ENCODE peak calls at places on chromosomes 1 and 21, in four cellular contexts. Z, N, A and S are unnamed samples.

GRCh38 chr1:9281071-9281827 is 11.4 kb upstream of the SPSB1 start:
- DNase-seq in Z (peak; percentile 45), N (no peak), A (peak; percentile 52), S (no peak)

GRCh38 chr1:230240446-230241076 is 173.5 kb downstream of the GALNT2 start:
- DNase-seq in Z (no peak), N (no peak), A (no peak), S (no peak)

GRCh38 chr1:226737819-226738420 is 1.2 kb downstream of the ITPKB start:
- DNase-seq in Z (peak; percentile 42), N (peak; percentile 61), A (peak; percentile 48), S (peak; percentile 27)

GRCh38 chr1:180176965-180177364 is 22.3 kb downstream of the QSOX1 start:
- DNase-seq in Z (no peak), N (no peak), A (no peak), S (no peak)

GRCh38 chr1:168421399-168422004 is 122.3 kb downstream of the XCL2 start:
- DNase-seq in Z (no peak), N (no peak), A (no peak), S (no peak)

GRCh38 chr1:201539561-201540404 is 856 bp downstream of the NAV1 start:
- DNase-seq in Z (peak; percentile 59), N (peak; percentile 33), A (peak; percentile 49), S (no peak)

GRCh38 chr1:19209439-19209989 is 552 bp downstream of the UBR4 start:
- DNase-seq in Z (peak; percentile 57), N (peak; percentile 5), A (peak; percentile 49), S (peak; percentile 52)

GRCh38 chr1:203478231-203478630 is 2.6 kb downstream of the PRELP start:
- DNase-seq in Z (no peak), N (no peak), A (no peak), S (no peak)

GRCh38 chr21:35563885-35564451 is 496.4 kb downstream of the SETD4 start:
- DNase-seq in Z (peak; percentile 99), N (no peak), A (peak; percentile 97), S (peak; percentile 5)

GRCh38 chr1:6743189-6744101 is 41.8 kb upstream of the CAMTA1 start:
- DNase-seq in Z (peak; percentile 92), N (peak; percentile 90), A (peak; percentile 89), S (peak; percentile 44)

GRCh38 chr21:31132574-31133242 is 94.4 kb upstream of the KRTAP19-8 start:
- DNase-seq in Z (no peak), N (no peak), A (peak; percentile 52), S (no peak)

GRCh38 chr1:209207701-209208286 is 375.7 kb upstream of the CAMK1G start:
- DNase-seq in Z (peak; percentile 65), N (peak; percentile 86), A (peak; percentile 78), S (no peak)

GRCh38 chr1:51482881-51483280 is 36.2 kb downstream of the EPS15 start:
- DNase-seq in Z (peak; percentile 65), N (no peak), A (no peak), S (no peak)

GRCh38 chr1:150176593-150176992 is 26.9 kb downstream of the PLEKHO1 start:
- DNase-seq in Z (peak; percentile 64), N (no peak), A (no peak), S (no peak)

GRCh38 chr21:45802425-45802824 is 158.9 kb downstream of the PCBP3 start:
- DNase-seq in Z (no peak), N (no peak), A (no peak), S (no peak)

GRCh38 chr21:26177741-26178452 is 7.3 kb upstream of the APP start:
- DNase-seq in Z (no peak), N (no peak), A (no peak), S (no peak)

GRCh38 chr1:169529068-169529642 is 43.4 kb upstream of the SLC19A2 start:
- DNase-seq in Z (peak; percentile 31), N (peak; percentile 100), A (peak; percentile 28), S (no peak)
- H3K4me3 ChIP-seq in Z (no peak overlapping the region), N (peak overlapping the region; percentile 47), A (no peak overlapping the region), S (no peak overlapping the region)

GRCh38 chr21:33025106-33025470 is 647 bp upstream of the OLIG2 start:
- DNase-seq in Z (no peak), N (no peak), A (no peak), S (no peak)
- TF ChIP-seq CTCF in Z (no peak), N (no peak), A (no peak), S (no peak)

DNA sequence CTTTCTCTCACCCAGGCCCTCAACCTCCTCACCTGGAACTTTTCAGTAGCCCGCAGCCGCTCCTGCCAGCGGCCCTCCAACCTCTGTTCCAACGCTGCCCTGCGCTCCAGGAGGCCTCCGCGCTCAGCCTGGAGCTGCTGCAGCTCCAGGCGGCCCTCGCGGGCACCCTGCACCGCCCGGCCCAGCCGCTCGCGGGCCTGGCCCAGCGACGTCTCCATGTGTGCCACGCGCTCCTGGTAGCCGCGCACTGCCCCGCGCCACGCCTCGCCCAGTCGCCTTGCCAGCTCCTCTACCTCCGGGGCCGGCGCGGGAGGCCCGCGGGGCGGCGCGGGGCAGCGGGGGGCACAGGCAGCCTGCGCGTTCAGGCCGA is 772 bp downstream of the NES start:
- DNase-seq in Z (no peak), N (no peak), A (peak; percentile 32), S (no peak)
- H3K4me3 ChIP-seq in Z (peak overlapping the region; percentile 64), N (peak overlapping the region; percentile 64), A (peak overlapping the region; percentile 67), S (peak overlapping the region; percentile 64)

GRCh38 chr1:161021168-161021958 is 411 bp upstream of the F11R start:
- DNase-seq in Z (no peak), N (peak; percentile 99), A (peak; percentile 58), S (peak; percentile 53)
- TF ChIP-seq CTCF in Z (no peak), N (no peak), A (no peak), S (no peak)

GRCh38 chr1:78415165-78415564 is 75.6 kb upstream of the PTGFR start:
- DNase-seq in Z (no peak), N (no peak), A (no peak), S (no peak)

GRCh38 chr1:78420185-78420584 is 70.6 kb upstream of the PTGFR start:
- DNase-seq in Z (peak; percentile 73), N (no peak), A (no peak), S (no peak)

GRCh38 chr1:78420688-78421087 is 70.1 kb upstream of the PTGFR start:
- DNase-seq in Z (no peak), N (no peak), A (no peak), S (no peak)

GRCh38 chr1:78424720-78425119 is 66.1 kb upstream of the PTGFR start:
- DNase-seq in Z (no peak), N (peak; percentile 25), A (no peak), S (no peak)

DNA sequence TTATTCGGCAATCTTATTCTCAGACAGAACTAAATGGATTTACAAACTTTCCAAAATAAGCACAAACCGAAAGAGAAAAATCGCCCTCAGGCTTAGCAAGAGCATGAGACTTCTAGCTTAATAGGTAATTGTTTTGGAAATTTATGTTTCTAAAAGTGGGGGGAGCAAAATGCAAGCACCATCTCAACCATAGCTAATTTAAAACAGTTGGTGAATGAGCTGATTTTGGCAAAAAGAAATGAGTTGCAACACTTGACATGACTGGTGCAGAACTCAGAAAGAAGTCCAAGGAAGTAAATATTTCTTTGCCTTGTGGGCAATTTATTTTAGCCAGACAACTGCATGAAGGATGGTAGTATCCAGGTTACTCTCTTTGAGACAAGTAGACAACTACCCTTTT is 71.5 kb upstream of the PTGFR start:
- DNase-seq in Z (peak; percentile 92), N (no peak), A (no peak), S (no peak)
- H3K4me3 ChIP-seq in Z (no peak overlapping the region), N (no peak overlapping the region), A (no peak overlapping the region), S (no peak overlapping the region)

GRCh38 chr1:102872526-102872925 is 235.8 kb downstream of the COL11A1 start:
- DNase-seq in Z (no peak), N (no peak), A (no peak), S (no peak)

GRCh38 chr1:102875756-102876155 is 232.6 kb downstream of the COL11A1 start:
- DNase-seq in Z (no peak), N (no peak), A (no peak), S (no peak)

DNA sequence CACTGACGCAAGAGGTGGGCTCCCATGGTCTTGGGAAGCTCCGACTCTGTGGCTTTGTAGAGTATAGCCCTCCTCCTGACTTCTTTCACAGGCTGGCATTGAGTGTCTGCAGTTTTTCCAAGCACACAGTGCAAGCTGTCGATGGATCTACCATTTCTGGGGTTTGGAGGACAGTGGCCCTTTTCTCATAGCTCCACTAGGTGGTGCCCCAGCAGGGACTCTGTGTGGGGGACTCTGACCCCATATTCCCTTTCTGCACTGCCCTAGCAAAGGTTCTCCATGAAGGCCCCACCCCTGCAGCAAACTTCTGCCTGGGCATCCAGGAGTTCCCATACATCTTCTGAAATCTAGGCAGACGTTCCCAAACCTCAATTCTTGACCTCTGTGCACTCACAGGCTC is 236.2 kb downstream of the COL11A1 start:
- DNase-seq in Z (no peak), N (no peak), A (no peak), S (no peak)
- TF ChIP-seq CTCF in Z (no peak), N (no peak), A (no peak), S (no peak)